ENCODE peak calls at places on chromosomes 13 and 19, in seven cellular contexts. One of them, this sample, is unnamed.

GRCh38 chr19:3403489-3404323 is 37.3 kb downstream of the NFIC start:
- DNase-seq in HT1080: no peak
- DNase-seq in hippocampal formation: peak; percentile 78
- DNase-seq in hypothalamus: peak; percentile 95
- DNase-seq in stimulated activated CD4-positive, alpha-beta T cell treated with anti-CD3 and anti-CD28 coated beads, TNF-alpha, amount 100 ng/mL, for 1 hour: no peak
- DNase-seq in neural progenitor cell: no peak
- DNase-seq in NCI-H345: no peak
- DNase-seq in this sample: peak; percentile 96

GRCh38 chr13:45718992-45719391 is 16.9 kb downstream of the CBY2 start:
- DNase-seq in stimulated activated CD4-positive, alpha-beta T cell treated with anti-CD3 and anti-CD28 coated beads, TNF-alpha, amount 100 ng/mL, for 1 hour: no peak
- DNase-seq in hypothalamus: no peak
- DNase-seq in HT1080: no peak
- DNase-seq in hippocampal formation: no peak
- DNase-seq in NCI-H345: no peak
- DNase-seq in neural progenitor cell: peak; percentile 30
- DNase-seq in this sample: no peak

GRCh38 chr13:112248909-112249592 is 127.1 kb upstream of the SPACA7 start:
- DNase-seq in HT1080: no peak
- DNase-seq in hippocampal formation: no peak
- DNase-seq in hypothalamus: no peak
- DNase-seq in NCI-H345: no peak
- DNase-seq in neural progenitor cell: no peak
- DNase-seq in stimulated activated CD4-positive, alpha-beta T cell treated with anti-CD3 and anti-CD28 coated beads, TNF-alpha, amount 100 ng/mL, for 1 hour: no peak
- DNase-seq in this sample: no peak

GRCh38 chr13:58919551-58919950 is 1244.2 kb downstream of the DIAPH3 start:
- DNase-seq in hippocampal formation: no peak
- DNase-seq in neural progenitor cell: no peak
- DNase-seq in hypothalamus: no peak
- DNase-seq in HT1080: no peak
- DNase-seq in NCI-H345: no peak
- DNase-seq in stimulated activated CD4-positive, alpha-beta T cell treated with anti-CD3 and anti-CD28 coated beads, TNF-alpha, amount 100 ng/mL, for 1 hour: no peak
- DNase-seq in this sample: no peak

GRCh38 chr13:79409828-79410227 is 3.8 kb upstream of the RBM26 start:
- DNase-seq in NCI-H345: no peak
- DNase-seq in neural progenitor cell: no peak
- DNase-seq in hypothalamus: no peak
- DNase-seq in hippocampal formation: no peak
- DNase-seq in HT1080: no peak
- DNase-seq in stimulated activated CD4-positive, alpha-beta T cell treated with anti-CD3 and anti-CD28 coated beads, TNF-alpha, amount 100 ng/mL, for 1 hour: no peak
- DNase-seq in this sample: no peak

GRCh38 chr19:47512948-47513319 is 1.9 kb downstream of the NAPA start:
- DNase-seq in stimulated activated CD4-positive, alpha-beta T cell treated with anti-CD3 and anti-CD28 coated beads, TNF-alpha, amount 100 ng/mL, for 1 hour: no peak
- DNase-seq in hypothalamus: no peak
- DNase-seq in neural progenitor cell: no peak
- DNase-seq in hippocampal formation: no peak
- DNase-seq in HT1080: no peak
- DNase-seq in NCI-H345: no peak
- DNase-seq in this sample: no peak

GRCh38 chr19:18339703-18340102 is 695 bp upstream of the PGPEP1 start:
- DNase-seq in hippocampal formation: no peak
- DNase-seq in NCI-H345: no peak
- DNase-seq in neural progenitor cell: peak; percentile 29
- DNase-seq in hypothalamus: no peak
- DNase-seq in HT1080: peak; percentile 31
- DNase-seq in stimulated activated CD4-positive, alpha-beta T cell treated with anti-CD3 and anti-CD28 coated beads, TNF-alpha, amount 100 ng/mL, for 1 hour: no peak
- DNase-seq in this sample: no peak

GRCh38 chr19:12205296-12205695 is 42.4 kb downstream of the ZNF136 start:
- DNase-seq in HT1080: no peak
- DNase-seq in hypothalamus: no peak
- DNase-seq in stimulated activated CD4-positive, alpha-beta T cell treated with anti-CD3 and anti-CD28 coated beads, TNF-alpha, amount 100 ng/mL, for 1 hour: no peak
- DNase-seq in neural progenitor cell: no peak
- DNase-seq in hippocampal formation: no peak
- DNase-seq in NCI-H345: no peak
- DNase-seq in this sample: no peak

GRCh38 chr19:41223431-41224234 is 4.6 kb downstream of the AXL start:
- DNase-seq in stimulated activated CD4-positive, alpha-beta T cell treated with anti-CD3 and anti-CD28 coated beads, TNF-alpha, amount 100 ng/mL, for 1 hour: no peak
- DNase-seq in NCI-H345: no peak
- DNase-seq in HT1080: peak; percentile 98
- DNase-seq in hypothalamus: no peak
- DNase-seq in hippocampal formation: no peak
- DNase-seq in neural progenitor cell: peak; percentile 81
- DNase-seq in this sample: peak; percentile 5

GRCh38 chr13:99336750-99337149 is 29.6 kb upstream of the GPR183 start:
- DNase-seq in stimulated activated CD4-positive, alpha-beta T cell treated with anti-CD3 and anti-CD28 coated beads, TNF-alpha, amount 100 ng/mL, for 1 hour: no peak
- DNase-seq in hippocampal formation: no peak
- DNase-seq in neural progenitor cell: no peak
- DNase-seq in HT1080: no peak
- DNase-seq in hypothalamus: no peak
- DNase-seq in NCI-H345: no peak
- DNase-seq in this sample: no peak

GRCh38 chr13:56351041-56351440 is 789.7 kb upstream of the PRR20A start:
- DNase-seq in hippocampal formation: no peak
- DNase-seq in neural progenitor cell: peak; percentile 23
- DNase-seq in hypothalamus: no peak
- DNase-seq in HT1080: peak; percentile 19
- DNase-seq in stimulated activated CD4-positive, alpha-beta T cell treated with anti-CD3 and anti-CD28 coated beads, TNF-alpha, amount 100 ng/mL, for 1 hour: no peak
- DNase-seq in NCI-H345: peak; percentile 57
- DNase-seq in this sample: no peak

GRCh38 chr13:96223231-96223630 is 133.3 kb downstream of the HS6ST3 start:
- DNase-seq in HT1080: no peak
- DNase-seq in NCI-H345: no peak
- DNase-seq in stimulated activated CD4-positive, alpha-beta T cell treated with anti-CD3 and anti-CD28 coated beads, TNF-alpha, amount 100 ng/mL, for 1 hour: no peak
- DNase-seq in hippocampal formation: no peak
- DNase-seq in neural progenitor cell: no peak
- DNase-seq in hypothalamus: no peak
- DNase-seq in this sample: peak; percentile 66

GRCh38 chr13:24381539-24382265 is 72.3 kb downstream of the C1QTNF9 start:
- DNase-seq in stimulated activated CD4-positive, alpha-beta T cell treated with anti-CD3 and anti-CD28 coated beads, TNF-alpha, amount 100 ng/mL, for 1 hour: no peak
- DNase-seq in hypothalamus: no peak
- DNase-seq in HT1080: peak; percentile 66
- DNase-seq in NCI-H345: no peak
- DNase-seq in neural progenitor cell: peak; percentile 9
- DNase-seq in hippocampal formation: no peak
- DNase-seq in this sample: no peak

GRCh38 chr19:58555920-58556632 is 1.2 kb upstream of the CHMP2A start:
- DNase-seq in stimulated activated CD4-positive, alpha-beta T cell treated with anti-CD3 and anti-CD28 coated beads, TNF-alpha, amount 100 ng/mL, for 1 hour: no peak
- DNase-seq in HT1080: no peak
- DNase-seq in hypothalamus: no peak
- DNase-seq in hippocampal formation: no peak
- DNase-seq in neural progenitor cell: no peak
- DNase-seq in NCI-H345: no peak
- DNase-seq in this sample: peak; percentile 29

GRCh38 chr19:29256516-29256915 is 43.6 kb upstream of the UQCRFS1 start:
- DNase-seq in neural progenitor cell: no peak
- DNase-seq in hippocampal formation: no peak
- DNase-seq in stimulated activated CD4-positive, alpha-beta T cell treated with anti-CD3 and anti-CD28 coated beads, TNF-alpha, amount 100 ng/mL, for 1 hour: no peak
- DNase-seq in hypothalamus: no peak
- DNase-seq in NCI-H345: no peak
- DNase-seq in HT1080: no peak
- DNase-seq in this sample: no peak

GRCh38 chr19:56348289-56348877 is 33.7 kb upstream of the ZSCAN5A start:
- DNase-seq in hippocampal formation: no peak
- DNase-seq in NCI-H345: no peak
- DNase-seq in neural progenitor cell: peak; percentile 31
- DNase-seq in stimulated activated CD4-positive, alpha-beta T cell treated with anti-CD3 and anti-CD28 coated beads, TNF-alpha, amount 100 ng/mL, for 1 hour: no peak
- DNase-seq in hypothalamus: no peak
- DNase-seq in HT1080: peak; percentile 11
- DNase-seq in this sample: no peak

GRCh38 chr19:46049597-46049996 is 8.8 kb upstream of the IGFL4 start:
- DNase-seq in hypothalamus: no peak
- DNase-seq in HT1080: no peak
- DNase-seq in hippocampal formation: no peak
- DNase-seq in NCI-H345: peak; percentile 66
- DNase-seq in neural progenitor cell: no peak
- DNase-seq in stimulated activated CD4-positive, alpha-beta T cell treated with anti-CD3 and anti-CD28 coated beads, TNF-alpha, amount 100 ng/mL, for 1 hour: no peak
- DNase-seq in this sample: no peak

GRCh38 chr13:24528816-24529398 is 16.3 kb upstream of the PARP4 start:
- DNase-seq in NCI-H345: no peak
- DNase-seq in HT1080: no peak
- DNase-seq in hippocampal formation: no peak
- DNase-seq in neural progenitor cell: no peak
- DNase-seq in hypothalamus: no peak
- DNase-seq in stimulated activated CD4-positive, alpha-beta T cell treated with anti-CD3 and anti-CD28 coated beads, TNF-alpha, amount 100 ng/mL, for 1 hour: no peak
- DNase-seq in this sample: no peak

GRCh38 chr13:22312405-22312803 is 641.5 kb downstream of the FGF9 start:
- DNase-seq in stimulated activated CD4-positive, alpha-beta T cell treated with anti-CD3 and anti-CD28 coated beads, TNF-alpha, amount 100 ng/mL, for 1 hour: no peak
- DNase-seq in neural progenitor cell: no peak
- DNase-seq in hypothalamus: no peak
- DNase-seq in hippocampal formation: no peak
- DNase-seq in HT1080: no peak
- DNase-seq in NCI-H345: no peak
- DNase-seq in this sample: no peak